ENCODE peak calls at places on chromosomes 13 and 19, in seven cellular contexts. One of them, this sample, is unnamed.

GRCh38 chr13:46633416-46633815 is 80.4 kb downstream of the LRCH1 start:
- DNase-seq in body of pancreas: no peak
- DNase-seq in upper lobe of right lung: no peak
- DNase-seq in mammary epithelial cell: peak; percentile 21
- DNase-seq in progenitor cell of endocrine pancreas: no peak
- DNase-seq in PC-9: no peak
- DNase-seq in mesothelial cell of epicardium: no peak
- DNase-seq in this sample: no peak

GRCh38 chr19:3366104-3366760 is at the start of gene NFIC:
- DNase-seq in progenitor cell of endocrine pancreas: no peak
- DNase-seq in mammary epithelial cell: peak; percentile 69
- DNase-seq in PC-9: peak; percentile 47
- DNase-seq in upper lobe of right lung: peak; percentile 90
- DNase-seq in body of pancreas: peak; percentile 83
- DNase-seq in mesothelial cell of epicardium: no peak
- DNase-seq in this sample: no peak

GRCh38 chr13:38872693-38873092 is 117.9 kb downstream of the STOML3 start:
- DNase-seq in mammary epithelial cell: peak; percentile 28
- DNase-seq in PC-9: peak; percentile 42
- DNase-seq in progenitor cell of endocrine pancreas: peak; percentile 37
- DNase-seq in body of pancreas: peak; percentile 62
- DNase-seq in mesothelial cell of epicardium: no peak
- DNase-seq in upper lobe of right lung: no peak
- DNase-seq in this sample: no peak

GRCh38 chr13:72886272-72887062 is 104.5 kb downstream of the PIBF1 start:
- DNase-seq in progenitor cell of endocrine pancreas: no peak
- DNase-seq in mesothelial cell of epicardium: no peak
- DNase-seq in upper lobe of right lung: no peak
- DNase-seq in mammary epithelial cell: no peak
- DNase-seq in body of pancreas: no peak
- DNase-seq in PC-9: no peak
- DNase-seq in this sample: no peak

GRCh38 chr13:49292742-49293498 is 45.2 kb downstream of the CDADC1 start:
- DNase-seq in progenitor cell of endocrine pancreas: no peak
- DNase-seq in upper lobe of right lung: no peak
- DNase-seq in mesothelial cell of epicardium: peak; percentile 61
- DNase-seq in body of pancreas: no peak
- DNase-seq in mammary epithelial cell: no peak
- DNase-seq in PC-9: no peak
- DNase-seq in this sample: no peak

GRCh38 chr13:26377038-26377437 is 123.1 kb downstream of the CDK8 start:
- DNase-seq in progenitor cell of endocrine pancreas: no peak
- DNase-seq in mesothelial cell of epicardium: no peak
- DNase-seq in body of pancreas: no peak
- DNase-seq in PC-9: peak; percentile 1
- DNase-seq in upper lobe of right lung: no peak
- DNase-seq in mammary epithelial cell: peak; percentile 4
- DNase-seq in this sample: no peak

GRCh38 chr19:1495799-1496713 is 5.1 kb downstream of the REEP6 start:
- DNase-seq in upper lobe of right lung: no peak
- DNase-seq in PC-9: no peak
- DNase-seq in mesothelial cell of epicardium: no peak
- DNase-seq in mammary epithelial cell: peak; percentile 31
- DNase-seq in progenitor cell of endocrine pancreas: no peak
- DNase-seq in body of pancreas: no peak
- DNase-seq in this sample: no peak

GRCh38 chr13:110047511-110047910 is 259.4 kb downstream of the COL4A1 start:
- DNase-seq in upper lobe of right lung: peak; percentile 85
- DNase-seq in body of pancreas: peak; percentile 61
- DNase-seq in PC-9: no peak
- DNase-seq in progenitor cell of endocrine pancreas: no peak
- DNase-seq in mesothelial cell of epicardium: no peak
- DNase-seq in mammary epithelial cell: no peak
- DNase-seq in this sample: no peak

GRCh38 chr19:510606-511100 is 3.4 kb downstream of the TPGS1 start:
- DNase-seq in upper lobe of right lung: peak; percentile 91
- DNase-seq in mammary epithelial cell: peak; percentile 66
- DNase-seq in body of pancreas: peak; percentile 74
- DNase-seq in progenitor cell of endocrine pancreas: peak; percentile 89
- DNase-seq in PC-9: peak; percentile 74
- DNase-seq in mesothelial cell of epicardium: peak; percentile 80
- DNase-seq in this sample: peak; percentile 93

GRCh38 chr19:1247747-1248453 is 483 bp upstream of the MIDN start:
- DNase-seq in mammary epithelial cell: no peak
- DNase-seq in mesothelial cell of epicardium: no peak
- DNase-seq in upper lobe of right lung: peak; percentile 90
- DNase-seq in body of pancreas: peak; percentile 77
- DNase-seq in progenitor cell of endocrine pancreas: no peak
- DNase-seq in PC-9: peak; percentile 78
- DNase-seq in this sample: no peak

GRCh38 chr13:36815069-36815468 is 4.0 kb upstream of the RFXAP start:
- DNase-seq in mesothelial cell of epicardium: no peak
- DNase-seq in PC-9: no peak
- DNase-seq in upper lobe of right lung: no peak
- DNase-seq in body of pancreas: no peak
- DNase-seq in mammary epithelial cell: no peak
- DNase-seq in progenitor cell of endocrine pancreas: no peak
- DNase-seq in this sample: no peak
- TF ChIP-seq CTCF in mesothelial cell of epicardium: no peak
- TF ChIP-seq CTCF in PC-9: peak; percentile 63
- TF ChIP-seq CTCF in upper lobe of right lung: peak; percentile 29
- TF ChIP-seq CTCF in body of pancreas: no peak
- TF ChIP-seq CTCF in mammary epithelial cell: peak; percentile 35
- TF ChIP-seq CTCF in progenitor cell of endocrine pancreas: peak; percentile 39
- TF ChIP-seq CTCF in this sample: peak; percentile 57

DNA sequence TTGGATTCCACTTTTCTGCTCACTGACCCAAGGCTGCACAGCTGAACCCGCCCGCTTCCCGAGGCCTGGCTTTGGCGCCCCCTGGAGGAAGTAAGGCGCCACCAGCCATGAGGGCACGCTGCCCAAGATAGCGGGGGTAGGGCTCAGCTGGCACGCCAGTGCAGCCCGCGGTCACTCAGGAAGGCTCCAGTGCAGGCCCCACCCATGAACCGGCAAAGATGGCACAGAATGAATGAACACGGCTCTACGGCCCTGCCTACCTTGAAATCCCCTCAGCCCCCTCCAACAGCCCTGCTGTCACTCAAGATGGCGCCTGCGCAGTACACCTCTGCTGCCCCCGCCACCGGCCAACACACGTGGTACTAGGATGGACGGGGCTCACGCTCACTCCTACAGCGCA is 3.0 kb downstream of the PEG3 start:
- DNase-seq in body of pancreas: peak; percentile 86
- DNase-seq in PC-9: no peak
- DNase-seq in progenitor cell of endocrine pancreas: no peak
- DNase-seq in upper lobe of right lung: peak; percentile 82
- DNase-seq in mammary epithelial cell: peak; percentile 1
- DNase-seq in mesothelial cell of epicardium: no peak
- DNase-seq in this sample: no peak
- TF ChIP-seq CTCF in body of pancreas: peak; percentile 30
- TF ChIP-seq CTCF in PC-9: peak; percentile 23
- TF ChIP-seq CTCF in progenitor cell of endocrine pancreas: no peak
- TF ChIP-seq CTCF in upper lobe of right lung: peak; percentile 42
- TF ChIP-seq CTCF in mammary epithelial cell: no peak
- TF ChIP-seq CTCF in mesothelial cell of epicardium: no peak
- TF ChIP-seq CTCF in this sample: no peak

DNA sequence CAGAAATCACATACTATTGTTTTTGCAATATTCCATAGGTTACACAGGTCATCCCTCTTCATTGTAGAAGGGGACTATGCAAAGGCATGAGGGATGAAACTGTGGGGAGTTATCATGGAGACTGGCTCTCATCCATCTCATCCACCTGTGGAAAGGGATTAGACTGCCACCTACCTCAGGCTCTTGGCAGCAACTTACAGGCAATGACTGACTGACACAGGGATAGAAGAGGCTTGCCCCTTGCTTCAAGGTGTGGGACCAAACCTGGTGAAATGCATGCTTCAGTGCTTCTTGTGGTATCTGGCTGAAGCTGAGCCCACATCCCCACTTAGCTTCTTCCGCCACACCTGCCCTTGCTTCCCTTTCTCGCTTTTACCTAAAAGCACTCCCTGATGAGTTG is 341.3 kb downstream of the GPC5 start:
- DNase-seq in PC-9: no peak
- DNase-seq in body of pancreas: no peak
- DNase-seq in upper lobe of right lung: no peak
- DNase-seq in mammary epithelial cell: no peak
- DNase-seq in mesothelial cell of epicardium: no peak
- DNase-seq in progenitor cell of endocrine pancreas: no peak
- DNase-seq in this sample: no peak
- TF ChIP-seq CTCF in PC-9: no peak
- TF ChIP-seq CTCF in body of pancreas: no peak
- TF ChIP-seq CTCF in upper lobe of right lung: no peak
- TF ChIP-seq CTCF in mammary epithelial cell: no peak
- TF ChIP-seq CTCF in mesothelial cell of epicardium: no peak
- TF ChIP-seq CTCF in progenitor cell of endocrine pancreas: no peak
- TF ChIP-seq CTCF in this sample: no peak

DNA sequence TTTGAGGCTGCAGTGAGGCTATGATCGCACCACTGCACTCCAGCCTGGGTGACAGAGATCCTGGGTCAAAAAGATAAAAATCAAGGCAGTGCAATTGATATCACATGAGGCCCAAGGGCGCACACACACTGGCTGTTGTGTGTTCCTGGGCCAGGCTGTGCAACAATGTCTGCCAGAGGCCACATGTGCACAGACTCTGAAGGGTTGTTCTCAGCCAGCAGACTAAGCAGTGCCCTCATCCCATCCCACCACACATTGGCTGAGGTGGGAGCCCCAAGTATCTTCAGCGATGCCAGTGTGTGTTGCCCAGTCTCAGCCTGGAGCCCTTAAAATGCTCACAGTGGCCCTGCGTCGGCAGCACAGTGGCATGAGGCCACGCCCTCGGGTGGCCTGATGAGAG is 12.6 kb downstream of the PEX11G start:
- DNase-seq in body of pancreas: no peak
- DNase-seq in upper lobe of right lung: no peak
- DNase-seq in PC-9: no peak
- DNase-seq in progenitor cell of endocrine pancreas: no peak
- DNase-seq in mesothelial cell of epicardium: no peak
- DNase-seq in mammary epithelial cell: no peak
- DNase-seq in this sample: no peak
- TF ChIP-seq CTCF in body of pancreas: no peak
- TF ChIP-seq CTCF in upper lobe of right lung: no peak
- TF ChIP-seq CTCF in PC-9: no peak
- TF ChIP-seq CTCF in progenitor cell of endocrine pancreas: no peak
- TF ChIP-seq CTCF in mesothelial cell of epicardium: no peak
- TF ChIP-seq CTCF in mammary epithelial cell: no peak
- TF ChIP-seq CTCF in this sample: no peak

DNA sequence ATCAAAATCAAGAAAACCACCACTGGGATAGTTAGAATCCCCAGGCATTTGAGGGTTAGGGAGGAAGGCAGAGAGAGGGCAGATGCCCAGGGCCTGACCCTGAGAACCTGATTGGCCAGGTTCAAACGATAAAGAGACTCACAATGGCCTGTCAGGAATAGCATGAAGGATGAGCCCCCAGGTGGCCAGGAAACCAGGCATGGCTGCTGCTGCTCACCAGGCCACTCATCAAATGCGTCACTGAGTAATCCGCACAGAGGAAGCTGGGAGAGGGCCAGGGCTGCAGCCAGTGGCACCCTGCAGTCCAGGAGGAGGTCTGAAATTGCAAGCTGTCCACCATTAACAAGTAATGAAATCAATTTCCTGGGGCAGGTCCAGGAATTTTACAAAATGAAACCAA is 111.3 kb downstream of the KATNAL1 start:
- DNase-seq in body of pancreas: no peak
- DNase-seq in mammary epithelial cell: no peak
- DNase-seq in mesothelial cell of epicardium: no peak
- DNase-seq in PC-9: no peak
- DNase-seq in progenitor cell of endocrine pancreas: no peak
- DNase-seq in upper lobe of right lung: no peak
- DNase-seq in this sample: no peak
- TF ChIP-seq CTCF in body of pancreas: no peak
- TF ChIP-seq CTCF in mammary epithelial cell: no peak
- TF ChIP-seq CTCF in mesothelial cell of epicardium: no peak
- TF ChIP-seq CTCF in PC-9: no peak
- TF ChIP-seq CTCF in progenitor cell of endocrine pancreas: no peak
- TF ChIP-seq CTCF in upper lobe of right lung: no peak
- TF ChIP-seq CTCF in this sample: no peak